ENCODE peak calls at places on chromosomes 12 and 14, in seven cellular contexts. O is upper lobe of left lung, E is left ventricle myocardium inferior, J is brain microvascular endothelial cell, C is IMR-90, L is GM12865, B is thyroid gland. P is an unnamed sample.

GRCh38 chr12:57517187-57517586 is 3.1 kb downstream of the DDIT3 start:
- DNase-seq in J (peak), O (no peak), C (peak), E (no peak), B (no peak), L (no peak), P (peak)

GRCh38 chr14:78863143-78863542 is 693.0 kb downstream of the NRXN3 start:
- DNase-seq in B (peak), L (peak), O (no peak), J (peak), E (no peak), C (peak), P (no peak)

GRCh38 chr12:106304001-106304421 is 1.5 kb downstream of the TCP11L2 start:
- DNase-seq in B (peak), J (no peak), E (no peak), L (no peak), O (no peak), C (no peak), P (no peak)

GRCh38 chr12:104859144-104859543 is 98.9 kb downstream of the SLC41A2 start:
- DNase-seq in L (no peak), E (no peak), J (no peak), O (no peak), C (peak), B (no peak), P (peak)

GRCh38 chr14:24051789-24052655 is at the start of gene CARMIL3:
- DNase-seq in C (peak), O (peak), L (peak), E (peak), J (no peak), B (peak), P (no peak)

GRCh38 chr14:103811189-103811588 is 36.2 kb downstream of the PPP1R13B start:
- DNase-seq in J (no peak), O (no peak), C (no peak), E (no peak), B (no peak), L (no peak), P (no peak)

GRCh38 chr12:13209279-13210021 is 12.9 kb downstream of the EMP1 start:
- DNase-seq in E (no peak), J (no peak), O (no peak), L (no peak), B (no peak), C (no peak), P (no peak)

GRCh38 chr12:76259071-76259470 is 89.1 kb downstream of the BBS10 start:
- DNase-seq in B (no peak), O (no peak), E (no peak), J (no peak), C (peak), L (no peak), P (no peak)

GRCh38 chr14:57575482-57575881 is 81.8 kb upstream of the CCDC198 start:
- DNase-seq in B (no peak), O (no peak), E (no peak), J (no peak), L (no peak), C (no peak), P (no peak)

GRCh38 chr12:113070117-113070906 is 13.8 kb downstream of the DTX1 start:
- DNase-seq in C (no peak), J (no peak), L (peak), O (peak), E (peak), B (peak), P (no peak)

GRCh38 chr14:64195194-64195593 is 99.0 kb downstream of the ESR2 start:
- DNase-seq in L (peak), E (no peak), J (no peak), O (no peak), C (peak), B (no peak), P (no peak)

GRCh38 chr12:54666008-54666407 is 17.8 kb upstream of the DCD start:
- DNase-seq in B (no peak), E (no peak), C (no peak), O (no peak), L (no peak), J (no peak), P (no peak)

GRCh38 chr14:96203635-96204034 is 1.0 kb upstream of the BDKRB2 start:
- DNase-seq in C (peak), E (no peak), O (no peak), J (no peak), B (no peak), L (no peak), P (no peak)

GRCh38 chr14:31229009-31229408 is 21.4 kb upstream of the HECTD1 start:
- DNase-seq in J (no peak), B (no peak), C (no peak), O (no peak), E (no peak), L (peak), P (no peak)

GRCh38 chr12:41067941-41068645 is 120.0 kb upstream of the PDZRN4 start:
- DNase-seq in C (no peak), J (no peak), L (no peak), O (no peak), B (no peak), E (no peak), P (no peak)

GRCh38 chr12:112738531-112738930 is 53.0 kb upstream of the RPH3A start:
- DNase-seq in B (no peak), L (no peak), O (no peak), J (no peak), C (no peak), E (no peak), P (no peak)

GRCh38 chr14:90587918-90588317 is 191.1 kb downstream of the CALM1 start:
- DNase-seq in J (no peak), L (no peak), B (no peak), E (no peak), O (peak), C (no peak), P (no peak)

DNA sequence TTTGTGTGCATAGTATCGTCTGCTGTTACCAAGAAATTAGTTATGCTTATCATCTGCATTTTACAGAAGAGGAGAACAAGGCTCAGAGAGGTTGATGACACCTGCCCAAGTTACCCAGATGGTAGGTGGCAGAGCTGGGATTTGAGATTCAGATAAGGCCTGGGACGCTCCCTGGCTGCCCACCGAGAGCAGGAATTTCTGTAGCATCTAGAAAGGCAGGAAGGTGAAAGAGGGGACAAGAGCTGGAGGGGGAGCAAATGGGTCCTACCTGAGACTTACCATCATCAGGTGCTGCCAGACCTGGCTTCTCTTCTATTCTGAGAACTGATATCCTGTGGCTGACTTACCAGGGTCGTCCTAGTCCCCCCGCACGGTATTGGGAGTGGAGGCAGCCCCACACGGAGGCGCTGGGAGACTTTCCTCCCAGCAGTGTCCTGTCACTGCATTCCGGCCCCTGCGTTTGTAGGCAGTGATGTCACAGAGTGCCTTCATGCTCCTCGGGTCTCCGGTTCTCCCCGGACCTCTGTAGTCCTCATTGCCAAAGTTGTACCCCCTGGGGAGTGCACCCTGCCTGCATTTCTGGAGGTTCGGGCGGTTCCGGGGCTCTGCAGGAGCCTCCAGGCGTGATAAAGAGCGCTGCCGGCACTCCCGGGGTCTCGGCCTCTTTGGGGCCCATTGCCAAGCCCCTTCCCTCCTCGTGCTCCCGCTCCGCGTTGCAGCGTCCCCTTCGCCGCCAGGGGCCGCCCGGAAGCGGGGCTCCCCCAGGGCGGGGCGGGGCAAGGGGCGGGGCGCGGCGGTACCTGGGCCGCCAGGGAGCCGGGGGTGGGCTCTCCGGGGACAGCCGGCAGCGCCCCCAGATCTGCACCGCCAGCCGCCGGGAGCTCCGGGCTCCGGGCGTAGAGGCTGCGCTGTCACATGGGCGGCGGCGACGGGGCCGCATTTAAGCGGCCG is at the start of gene CABP1:
- DNase-seq in B (peak), O (peak), C (no peak), E (no peak), L (peak), J (no peak), P (no peak)
- H3K4me3 ChIP-seq in B (no peak), O (peak), C (no peak), E (peak), L (peak), J (peak), P (peak)

DNA sequence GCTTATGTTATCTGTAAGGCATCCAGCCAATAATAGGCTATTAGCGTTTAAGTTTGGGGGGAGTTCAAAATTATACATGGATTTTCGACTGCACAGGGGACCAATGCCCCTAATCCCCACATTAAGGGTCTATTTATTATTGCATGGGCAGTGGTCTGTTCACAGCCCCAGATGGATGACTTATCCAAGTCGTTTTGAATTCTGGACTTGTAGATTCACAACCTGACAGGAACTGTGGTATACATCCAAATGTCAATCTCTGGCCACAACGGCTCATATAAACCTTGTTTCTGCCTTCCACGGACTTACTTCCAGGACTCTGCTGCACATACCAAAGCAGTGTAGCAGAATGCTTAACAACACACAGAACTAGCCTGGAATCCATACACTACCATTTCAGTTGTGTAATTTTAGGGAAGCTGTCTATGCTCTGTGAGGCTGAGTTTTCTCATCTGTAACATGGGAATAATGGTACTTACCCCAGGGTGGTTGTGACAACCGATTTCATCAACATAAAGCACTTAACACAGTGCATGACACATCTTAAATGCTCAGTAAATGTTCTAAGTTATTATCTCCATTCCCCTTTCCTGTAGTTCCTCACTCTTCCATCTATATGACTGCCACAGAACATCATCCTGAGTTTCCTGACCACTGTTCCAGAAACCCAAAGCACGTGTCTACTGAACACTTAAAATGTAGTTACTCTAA is 3.7 kb downstream of the DDX24 start:
- DNase-seq in B (no peak), J (no peak), C (no peak), O (no peak), E (no peak), L (no peak), P (no peak)
- H3K4me3 ChIP-seq in B (no peak), J (no peak), C (peak), O (peak), E (peak), L (no peak), P (no peak)

DNA sequence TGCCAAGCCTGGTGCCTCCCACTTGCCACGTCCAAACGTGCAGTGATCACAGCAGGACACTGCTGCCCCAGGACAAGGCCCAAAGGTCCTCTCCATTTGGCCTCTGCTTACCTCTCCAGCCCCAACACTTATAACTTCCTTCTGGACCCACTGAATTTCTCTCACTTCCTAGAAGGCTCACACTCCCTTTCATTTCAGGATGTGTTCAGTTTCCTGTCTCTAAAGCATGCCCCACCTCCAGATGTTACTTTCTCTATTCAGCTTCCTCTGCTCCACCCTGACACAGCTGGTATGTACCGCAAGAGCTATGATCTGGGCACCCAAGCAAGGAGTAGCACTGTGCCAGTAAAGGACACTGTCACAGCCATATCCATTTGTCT is 33.0 kb downstream of the CDKL1 start:
- DNase-seq in J (no peak), L (peak), E (no peak), B (no peak), C (peak), O (no peak), P (no peak)
- H3K4me3 ChIP-seq in J (no peak), L (peak), E (peak), B (no peak), C (peak), O (peak), P (no peak)

GRCh38 chr12:23666866-23667265 is 282.6 kb downstream of the SOX5 start:
- DNase-seq in L (no peak), E (no peak), O (no peak), C (no peak), B (no peak), J (no peak), P (no peak)
- H3K4me3 ChIP-seq in L (no peak), E (no peak), O (no peak), C (no peak), B (no peak), J (no peak), P (no peak)